ENCODE peak calls at places on chromosomes 11 and 22, in ten cellular contexts. One of them, this sample, is unnamed.

GRCh38 chr22:43334378-43334777 is 8.8 kb downstream of the SCUBE1 start:
- DNase-seq in transverse colon: no peak
- DNase-seq in HCT116: no peak
- DNase-seq in stomach: no peak
- DNase-seq in uterus: no peak
- DNase-seq in IMR-90: no peak
- DNase-seq in adrenal gland: no peak
- DNase-seq in H1: no peak
- DNase-seq in A549: no peak
- DNase-seq in heart left ventricle: no peak
- DNase-seq in this sample: no peak

GRCh38 chr11:4607111-4607510 is 920 bp downstream of the TRIM68 start:
- DNase-seq in transverse colon: no peak
- DNase-seq in HCT116: no peak
- DNase-seq in stomach: no peak
- DNase-seq in uterus: no peak
- DNase-seq in IMR-90: peak; percentile 7
- DNase-seq in adrenal gland: no peak
- DNase-seq in H1: no peak
- DNase-seq in A549: no peak
- DNase-seq in heart left ventricle: no peak
- DNase-seq in this sample: no peak

GRCh38 chr22:50315289-50316113 is 8.1 kb upstream of the PLXNB2 start:
- DNase-seq in transverse colon: no peak
- DNase-seq in HCT116: no peak
- DNase-seq in stomach: no peak
- DNase-seq in uterus: no peak
- DNase-seq in IMR-90: no peak
- DNase-seq in adrenal gland: no peak
- DNase-seq in H1: no peak
- DNase-seq in A549: no peak
- DNase-seq in heart left ventricle: no peak
- DNase-seq in this sample: no peak

GRCh38 chr11:64844330-64845124 is at the start of gene CDC42BPG:
- DNase-seq in transverse colon: peak; percentile 91
- DNase-seq in HCT116: peak; percentile 57
- DNase-seq in stomach: peak; percentile 92
- DNase-seq in uterus: no peak
- DNase-seq in IMR-90: peak; percentile 46
- DNase-seq in adrenal gland: no peak
- DNase-seq in H1: peak; percentile 90
- DNase-seq in A549: peak; percentile 87
- DNase-seq in heart left ventricle: peak; percentile 46
- DNase-seq in this sample: no peak

GRCh38 chr11:79600747-79601146 is 159.9 kb upstream of the TENM4 start:
- DNase-seq in transverse colon: no peak
- DNase-seq in HCT116: no peak
- DNase-seq in stomach: no peak
- DNase-seq in uterus: no peak
- DNase-seq in IMR-90: no peak
- DNase-seq in adrenal gland: no peak
- DNase-seq in H1: no peak
- DNase-seq in A549: no peak
- DNase-seq in heart left ventricle: no peak
- DNase-seq in this sample: no peak

GRCh38 chr11:60563553-60564235 is 48.5 kb downstream of the MS4A13 start:
- DNase-seq in transverse colon: no peak
- DNase-seq in HCT116: no peak
- DNase-seq in stomach: no peak
- DNase-seq in uterus: no peak
- DNase-seq in IMR-90: no peak
- DNase-seq in adrenal gland: no peak
- DNase-seq in H1: peak; percentile 48
- DNase-seq in A549: no peak
- DNase-seq in heart left ventricle: no peak
- DNase-seq in this sample: no peak

GRCh38 chr11:56783448-56784041 is 35.0 kb upstream of the OR9G4 start:
- DNase-seq in transverse colon: no peak
- DNase-seq in HCT116: peak; percentile 52
- DNase-seq in stomach: no peak
- DNase-seq in uterus: no peak
- DNase-seq in IMR-90: peak; percentile 54
- DNase-seq in adrenal gland: no peak
- DNase-seq in H1: no peak
- DNase-seq in A549: peak; percentile 25
- DNase-seq in heart left ventricle: no peak
- DNase-seq in this sample: no peak

GRCh38 chr11:19199037-19199436 is 2.7 kb downstream of the CSRP3 start:
- DNase-seq in transverse colon: no peak
- DNase-seq in HCT116: no peak
- DNase-seq in stomach: peak; percentile 29
- DNase-seq in uterus: no peak
- DNase-seq in IMR-90: no peak
- DNase-seq in adrenal gland: no peak
- DNase-seq in H1: no peak
- DNase-seq in A549: no peak
- DNase-seq in heart left ventricle: peak; percentile 29
- DNase-seq in this sample: no peak

GRCh38 chr22:49954354-49954753 is 6.2 kb upstream of the PIM3 start:
- DNase-seq in transverse colon: no peak
- DNase-seq in HCT116: no peak
- DNase-seq in stomach: peak; percentile 68
- DNase-seq in uterus: no peak
- DNase-seq in IMR-90: no peak
- DNase-seq in adrenal gland: no peak
- DNase-seq in H1: no peak
- DNase-seq in A549: no peak
- DNase-seq in heart left ventricle: no peak
- DNase-seq in this sample: no peak

GRCh38 chr11:21412652-21413383 is 743.4 kb downstream of the NELL1 start:
- DNase-seq in transverse colon: no peak
- DNase-seq in HCT116: no peak
- DNase-seq in stomach: no peak
- DNase-seq in uterus: no peak
- DNase-seq in IMR-90: no peak
- DNase-seq in adrenal gland: no peak
- DNase-seq in H1: no peak
- DNase-seq in A549: no peak
- DNase-seq in heart left ventricle: no peak
- DNase-seq in this sample: no peak

GRCh38 chr11:134945993-134946392 is 534.0 kb upstream of the B3GAT1 start:
- DNase-seq in transverse colon: no peak
- DNase-seq in HCT116: no peak
- DNase-seq in stomach: no peak
- DNase-seq in uterus: no peak
- DNase-seq in IMR-90: no peak
- DNase-seq in adrenal gland: no peak
- DNase-seq in H1: no peak
- DNase-seq in A549: no peak
- DNase-seq in heart left ventricle: no peak
- DNase-seq in this sample: no peak

GRCh38 chr11:102599642-102600261 is 25.4 kb downstream of the MMP20 start:
- DNase-seq in transverse colon: no peak
- DNase-seq in HCT116: peak; percentile 97
- DNase-seq in stomach: no peak
- DNase-seq in uterus: no peak
- DNase-seq in IMR-90: peak; percentile 95
- DNase-seq in adrenal gland: no peak
- DNase-seq in H1: no peak
- DNase-seq in A549: peak; percentile 62
- DNase-seq in heart left ventricle: no peak
- DNase-seq in this sample: no peak

GRCh38 chr11:74699615-74700396 is 31.4 kb downstream of the CHRDL2 start:
- DNase-seq in transverse colon: no peak
- DNase-seq in HCT116: no peak
- DNase-seq in stomach: no peak
- DNase-seq in uterus: no peak
- DNase-seq in IMR-90: no peak
- DNase-seq in adrenal gland: no peak
- DNase-seq in H1: no peak
- DNase-seq in A549: no peak
- DNase-seq in heart left ventricle: no peak
- DNase-seq in this sample: no peak

GRCh38 chr11:111719379-111719778 is 46.8 kb downstream of the PPP2R1B start:
- DNase-seq in transverse colon: no peak
- DNase-seq in HCT116: no peak
- DNase-seq in stomach: no peak
- DNase-seq in uterus: no peak
- DNase-seq in IMR-90: peak; percentile 47
- DNase-seq in adrenal gland: no peak
- DNase-seq in H1: no peak
- DNase-seq in A549: no peak
- DNase-seq in heart left ventricle: no peak
- DNase-seq in this sample: no peak

GRCh38 chr11:43021466-43021865 is 290.3 kb upstream of the API5 start:
- DNase-seq in transverse colon: no peak
- DNase-seq in HCT116: no peak
- DNase-seq in stomach: no peak
- DNase-seq in uterus: no peak
- DNase-seq in IMR-90: no peak
- DNase-seq in adrenal gland: no peak
- DNase-seq in H1: no peak
- DNase-seq in A549: no peak
- DNase-seq in heart left ventricle: no peak
- DNase-seq in this sample: no peak
- TF ChIP-seq CTCF in transverse colon: no peak
- TF ChIP-seq CTCF in HCT116: peak; percentile 26
- TF ChIP-seq CTCF in stomach: no peak
- TF ChIP-seq CTCF in uterus: no peak
- TF ChIP-seq CTCF in IMR-90: no peak
- TF ChIP-seq CTCF in adrenal gland: no peak
- TF ChIP-seq CTCF in H1: peak; percentile 5
- TF ChIP-seq CTCF in A549: no peak
- TF ChIP-seq CTCF in heart left ventricle: peak; percentile 44
- TF ChIP-seq CTCF in this sample: no peak

GRCh38 chr11:1982908-1983600 is 14.6 kb downstream of the H19 start:
- DNase-seq in transverse colon: no peak
- DNase-seq in HCT116: no peak
- DNase-seq in stomach: no peak
- DNase-seq in uterus: no peak
- DNase-seq in IMR-90: no peak
- DNase-seq in adrenal gland: no peak
- DNase-seq in H1: no peak
- DNase-seq in A549: no peak
- DNase-seq in heart left ventricle: no peak
- DNase-seq in this sample: no peak
- TF ChIP-seq POLR2A in transverse colon: no peak
- TF ChIP-seq POLR2A in HCT116: no peak
- TF ChIP-seq POLR2A in stomach: no peak
- TF ChIP-seq POLR2A in uterus: no peak
- TF ChIP-seq POLR2A in IMR-90: no peak
- TF ChIP-seq POLR2A in adrenal gland: no peak
- TF ChIP-seq POLR2A in H1: no peak
- TF ChIP-seq POLR2A in A549: no peak
- TF ChIP-seq POLR2A in heart left ventricle: no peak
- TF ChIP-seq POLR2A in this sample: no peak

GRCh38 chr11:14905104-14906033 is 13.3 kb upstream of the CYP2R1 start:
- DNase-seq in transverse colon: peak; percentile 65
- DNase-seq in HCT116: no peak
- DNase-seq in stomach: peak; percentile 43
- DNase-seq in uterus: peak; percentile 17
- DNase-seq in IMR-90: peak; percentile 10
- DNase-seq in adrenal gland: peak; percentile 21
- DNase-seq in H1: peak; percentile 79
- DNase-seq in A549: peak; percentile 29
- DNase-seq in heart left ventricle: peak; percentile 44
- DNase-seq in this sample: peak; percentile 72

GRCh38 chr11:14906614-14907392 is 14.8 kb upstream of the CYP2R1 start:
- DNase-seq in transverse colon: no peak
- DNase-seq in HCT116: no peak
- DNase-seq in stomach: no peak
- DNase-seq in uterus: no peak
- DNase-seq in IMR-90: no peak
- DNase-seq in adrenal gland: no peak
- DNase-seq in H1: no peak
- DNase-seq in A549: no peak
- DNase-seq in heart left ventricle: no peak
- DNase-seq in this sample: no peak

GRCh38 chr11:14907411-14908213 is 15.6 kb upstream of the CYP2R1 start:
- DNase-seq in transverse colon: peak; percentile 90
- DNase-seq in HCT116: no peak
- DNase-seq in stomach: peak; percentile 90
- DNase-seq in uterus: peak; percentile 37
- DNase-seq in IMR-90: peak; percentile 21
- DNase-seq in adrenal gland: peak; percentile 62
- DNase-seq in H1: peak; percentile 94
- DNase-seq in A549: peak; percentile 17
- DNase-seq in heart left ventricle: peak; percentile 54
- DNase-seq in this sample: peak; percentile 82

GRCh38 chr11:14902650-14903350 is 10.8 kb upstream of the CYP2R1 start:
- DNase-seq in transverse colon: no peak
- DNase-seq in HCT116: no peak
- DNase-seq in stomach: no peak
- DNase-seq in uterus: no peak
- DNase-seq in IMR-90: peak; percentile 71
- DNase-seq in adrenal gland: no peak
- DNase-seq in H1: no peak
- DNase-seq in A549: no peak
- DNase-seq in heart left ventricle: no peak
- DNase-seq in this sample: no peak

GRCh38 chr11:14904745-14905103 is 12.7 kb upstream of the CYP2R1 start:
- DNase-seq in transverse colon: peak; percentile 79
- DNase-seq in HCT116: no peak
- DNase-seq in stomach: peak; percentile 78
- DNase-seq in uterus: peak; percentile 42
- DNase-seq in IMR-90: peak; percentile 25
- DNase-seq in adrenal gland: peak; percentile 35
- DNase-seq in H1: peak; percentile 96
- DNase-seq in A549: peak; percentile 58
- DNase-seq in heart left ventricle: peak; percentile 82
- DNase-seq in this sample: peak; percentile 88
- TF ChIP-seq CTCF in transverse colon: peak; percentile 95
- TF ChIP-seq CTCF in HCT116: peak; percentile 36
- TF ChIP-seq CTCF in stomach: peak; percentile 88
- TF ChIP-seq CTCF in uterus: peak; percentile 67
- TF ChIP-seq CTCF in IMR-90: peak; percentile 65
- TF ChIP-seq CTCF in adrenal gland: peak; percentile 41
- TF ChIP-seq CTCF in H1: peak; percentile 88
- TF ChIP-seq CTCF in A549: peak; percentile 77
- TF ChIP-seq CTCF in heart left ventricle: peak; percentile 98
- TF ChIP-seq CTCF in this sample: peak; percentile 81

DNA sequence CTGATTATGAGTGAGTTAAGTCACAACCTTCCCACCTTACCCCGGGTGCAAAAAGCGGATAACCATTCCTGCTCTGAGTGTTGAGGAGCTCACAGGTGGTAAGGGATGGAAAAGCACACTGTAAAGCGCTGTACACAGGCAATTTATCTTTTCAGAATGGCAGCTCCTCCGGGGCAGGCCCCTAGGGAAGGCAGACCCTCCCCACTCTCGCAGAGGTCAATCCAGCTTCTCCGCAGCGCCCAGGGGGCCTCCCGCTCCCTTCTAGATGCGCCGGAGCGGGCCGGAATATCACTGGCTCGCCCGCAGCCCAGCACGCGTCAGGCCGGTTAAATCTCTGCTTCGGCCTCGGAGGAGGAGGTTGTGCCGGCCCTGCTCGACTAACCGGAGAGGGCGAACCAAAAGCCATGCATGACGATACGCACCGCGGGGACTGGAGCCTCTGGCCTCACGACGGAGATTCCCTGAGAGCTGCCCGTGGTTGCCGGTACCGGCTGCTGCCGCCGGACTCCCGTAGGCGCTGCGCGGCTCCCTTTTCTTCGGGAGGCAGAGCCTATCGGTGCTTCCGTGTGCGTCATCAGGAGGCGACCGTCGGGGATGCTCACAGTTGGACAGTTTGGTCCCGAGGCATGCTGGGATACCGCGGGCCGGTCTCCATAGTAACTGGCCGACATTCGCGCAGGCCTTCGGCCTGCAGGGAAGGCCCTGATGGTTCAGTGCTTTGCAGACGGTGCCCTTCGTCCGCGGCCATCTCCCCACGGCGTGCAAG is at the start of gene BRMS1:
- DNase-seq in transverse colon: peak; percentile 99
- DNase-seq in HCT116: peak; percentile 95
- DNase-seq in stomach: peak; percentile 99
- DNase-seq in uterus: peak; percentile 99
- DNase-seq in IMR-90: peak; percentile 97
- DNase-seq in adrenal gland: peak; percentile 98
- DNase-seq in H1: peak; percentile 98
- DNase-seq in A549: peak; percentile 94
- DNase-seq in heart left ventricle: peak; percentile 99
- DNase-seq in this sample: peak; percentile 99
- TF ChIP-seq POLR2A in transverse colon: peak; percentile 94
- TF ChIP-seq POLR2A in HCT116: peak; percentile 82
- TF ChIP-seq POLR2A in stomach: no peak
- TF ChIP-seq POLR2A in uterus: peak; percentile 74
- TF ChIP-seq POLR2A in IMR-90: peak; percentile 98
- TF ChIP-seq POLR2A in adrenal gland: peak; percentile 88
- TF ChIP-seq POLR2A in H1: peak; percentile 96
- TF ChIP-seq POLR2A in A549: peak; percentile 97
- TF ChIP-seq POLR2A in heart left ventricle: no peak
- TF ChIP-seq POLR2A in this sample: peak; percentile 87